ENCODE peak calls at places on chromosomes 2 and 18, in nine cellular contexts. One of them, this sample, is unnamed.

GRCh38 chr2:240997141-240997855 is 1.1 kb upstream of the SNED1 start:
- DNase-seq in stomach: peak; percentile 25
- DNase-seq in tibial nerve: peak; percentile 66
- DNase-seq in ovary: peak; percentile 72
- DNase-seq in HepG2: peak; percentile 27
- DNase-seq in sigmoid colon: peak; percentile 70
- DNase-seq in GM12878: no peak
- DNase-seq in SK-N-SH: no peak
- DNase-seq in upper lobe of left lung: peak; percentile 56
- DNase-seq in this sample: peak; percentile 80

GRCh38 chr2:85413592-85414421 is 3.6 kb upstream of the CAPG start:
- DNase-seq in stomach: peak; percentile 62
- DNase-seq in tibial nerve: no peak
- DNase-seq in ovary: peak; percentile 74
- DNase-seq in HepG2: no peak
- DNase-seq in sigmoid colon: no peak
- DNase-seq in GM12878: no peak
- DNase-seq in SK-N-SH: no peak
- DNase-seq in upper lobe of left lung: peak; percentile 72
- DNase-seq in this sample: no peak

GRCh38 chr2:2331905-2332280 is 818 bp upstream of the MYT1L start:
- DNase-seq in stomach: no peak
- DNase-seq in tibial nerve: no peak
- DNase-seq in ovary: no peak
- DNase-seq in HepG2: no peak
- DNase-seq in sigmoid colon: no peak
- DNase-seq in GM12878: no peak
- DNase-seq in SK-N-SH: peak; percentile 49
- DNase-seq in upper lobe of left lung: no peak
- DNase-seq in this sample: no peak

GRCh38 chr2:174824098-174824497 is 59.8 kb upstream of the CHRNA1 start:
- DNase-seq in stomach: no peak
- DNase-seq in tibial nerve: no peak
- DNase-seq in ovary: no peak
- DNase-seq in HepG2: no peak
- DNase-seq in sigmoid colon: no peak
- DNase-seq in GM12878: no peak
- DNase-seq in SK-N-SH: no peak
- DNase-seq in upper lobe of left lung: no peak
- DNase-seq in this sample: no peak

GRCh38 chr2:33216508-33217182 is 259.8 kb upstream of the RASGRP3 start:
- DNase-seq in stomach: peak; percentile 85
- DNase-seq in tibial nerve: peak; percentile 38
- DNase-seq in ovary: peak; percentile 80
- DNase-seq in HepG2: no peak
- DNase-seq in sigmoid colon: peak; percentile 69
- DNase-seq in GM12878: no peak
- DNase-seq in SK-N-SH: no peak
- DNase-seq in upper lobe of left lung: no peak
- DNase-seq in this sample: no peak

GRCh38 chr18:12109836-12110235 is 16.2 kb downstream of the ANKRD62 start:
- DNase-seq in stomach: no peak
- DNase-seq in tibial nerve: no peak
- DNase-seq in ovary: no peak
- DNase-seq in HepG2: no peak
- DNase-seq in sigmoid colon: no peak
- DNase-seq in GM12878: no peak
- DNase-seq in SK-N-SH: no peak
- DNase-seq in upper lobe of left lung: no peak
- DNase-seq in this sample: no peak

GRCh38 chr2:200862532-200863000 is 1.9 kb downstream of the CLK1 start:
- DNase-seq in stomach: no peak
- DNase-seq in tibial nerve: peak; percentile 74
- DNase-seq in ovary: no peak
- DNase-seq in HepG2: peak; percentile 74
- DNase-seq in sigmoid colon: no peak
- DNase-seq in GM12878: peak; percentile 40
- DNase-seq in SK-N-SH: peak; percentile 33
- DNase-seq in upper lobe of left lung: peak; percentile 72
- DNase-seq in this sample: no peak

GRCh38 chr18:60200558-60200957 is 172.0 kb downstream of the MC4R start:
- DNase-seq in stomach: no peak
- DNase-seq in tibial nerve: no peak
- DNase-seq in ovary: no peak
- DNase-seq in HepG2: no peak
- DNase-seq in sigmoid colon: no peak
- DNase-seq in GM12878: no peak
- DNase-seq in SK-N-SH: no peak
- DNase-seq in upper lobe of left lung: no peak
- DNase-seq in this sample: no peak

GRCh38 chr2:12057436-12058166 is 311.2 kb downstream of the LPIN1 start:
- DNase-seq in stomach: no peak
- DNase-seq in tibial nerve: no peak
- DNase-seq in ovary: no peak
- DNase-seq in HepG2: no peak
- DNase-seq in sigmoid colon: peak; percentile 65
- DNase-seq in GM12878: peak; percentile 89
- DNase-seq in SK-N-SH: no peak
- DNase-seq in upper lobe of left lung: peak; percentile 55
- DNase-seq in this sample: no peak

GRCh38 chr2:48912110-48912509 is 156.6 kb upstream of the LHCGR start:
- DNase-seq in stomach: no peak
- DNase-seq in tibial nerve: no peak
- DNase-seq in ovary: no peak
- DNase-seq in HepG2: no peak
- DNase-seq in sigmoid colon: no peak
- DNase-seq in GM12878: no peak
- DNase-seq in SK-N-SH: no peak
- DNase-seq in upper lobe of left lung: no peak
- DNase-seq in this sample: no peak

GRCh38 chr2:41116106-41116797 is 664.4 kb upstream of the SLC8A1 start:
- DNase-seq in stomach: no peak
- DNase-seq in tibial nerve: no peak
- DNase-seq in ovary: no peak
- DNase-seq in HepG2: no peak
- DNase-seq in sigmoid colon: no peak
- DNase-seq in GM12878: no peak
- DNase-seq in SK-N-SH: no peak
- DNase-seq in upper lobe of left lung: no peak
- DNase-seq in this sample: no peak

GRCh38 chr18:48113691-48114090 is 183.2 kb upstream of the SMAD2 start:
- DNase-seq in stomach: no peak
- DNase-seq in tibial nerve: no peak
- DNase-seq in ovary: no peak
- DNase-seq in HepG2: no peak
- DNase-seq in sigmoid colon: no peak
- DNase-seq in GM12878: no peak
- DNase-seq in SK-N-SH: no peak
- DNase-seq in upper lobe of left lung: no peak
- DNase-seq in this sample: no peak

GRCh38 chr2:190319557-190320498 is at the start of gene HIBCH:
- DNase-seq in stomach: peak; percentile 98
- DNase-seq in tibial nerve: peak; percentile 95
- DNase-seq in ovary: peak; percentile 99
- DNase-seq in HepG2: peak; percentile 99
- DNase-seq in sigmoid colon: peak; percentile 99
- DNase-seq in GM12878: peak; percentile 81
- DNase-seq in SK-N-SH: peak; percentile 90
- DNase-seq in upper lobe of left lung: peak; percentile 98
- DNase-seq in this sample: peak; percentile 99

GRCh38 chr2:100921685-100922161 is 80.4 kb upstream of the RPL31 start:
- DNase-seq in stomach: no peak
- DNase-seq in tibial nerve: no peak
- DNase-seq in ovary: no peak
- DNase-seq in HepG2: no peak
- DNase-seq in sigmoid colon: no peak
- DNase-seq in GM12878: no peak
- DNase-seq in SK-N-SH: peak; percentile 44
- DNase-seq in upper lobe of left lung: no peak
- DNase-seq in this sample: no peak

GRCh38 chr2:168801961-168802824 is at the start of gene NOSTRIN:
- DNase-seq in stomach: peak; percentile 78
- DNase-seq in tibial nerve: peak; percentile 7
- DNase-seq in ovary: peak; percentile 35
- DNase-seq in HepG2: peak; percentile 14
- DNase-seq in sigmoid colon: no peak
- DNase-seq in GM12878: no peak
- DNase-seq in SK-N-SH: no peak
- DNase-seq in upper lobe of left lung: peak; percentile 60
- DNase-seq in this sample: no peak

GRCh38 chr2:181354626-181355025 is 102.6 kb upstream of the ITGA4 start:
- DNase-seq in stomach: no peak
- DNase-seq in tibial nerve: no peak
- DNase-seq in ovary: no peak
- DNase-seq in HepG2: no peak
- DNase-seq in sigmoid colon: no peak
- DNase-seq in GM12878: no peak
- DNase-seq in SK-N-SH: no peak
- DNase-seq in upper lobe of left lung: no peak
- DNase-seq in this sample: no peak

GRCh38 chr2:126385441-126385840 is 270.5 kb upstream of the GYPC start:
- DNase-seq in stomach: no peak
- DNase-seq in tibial nerve: no peak
- DNase-seq in ovary: no peak
- DNase-seq in HepG2: no peak
- DNase-seq in sigmoid colon: no peak
- DNase-seq in GM12878: no peak
- DNase-seq in SK-N-SH: no peak
- DNase-seq in upper lobe of left lung: no peak
- DNase-seq in this sample: no peak

DNA sequence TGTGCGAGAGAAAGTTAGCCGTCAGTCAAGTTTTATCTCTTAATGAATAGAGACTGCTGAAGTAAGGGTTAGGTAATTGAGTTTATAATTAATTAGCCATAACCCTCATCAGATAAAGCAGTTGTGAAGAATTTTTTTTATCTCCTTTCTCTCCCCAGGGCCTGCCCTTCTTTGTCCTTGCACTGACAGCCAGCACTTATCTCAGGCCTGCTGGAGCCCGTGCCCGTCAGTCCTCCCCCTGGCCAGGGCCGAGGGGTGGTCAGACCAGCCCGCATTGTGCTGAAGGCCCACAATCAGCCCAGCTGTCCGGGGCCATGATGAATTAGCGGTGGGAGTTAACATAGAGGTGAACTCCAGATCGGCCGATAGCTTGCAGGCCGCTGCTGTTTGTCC is 315.7 kb downstream of the GBX2 start:
- DNase-seq in stomach: no peak
- DNase-seq in tibial nerve: no peak
- DNase-seq in ovary: no peak
- DNase-seq in HepG2: no peak
- DNase-seq in sigmoid colon: no peak
- DNase-seq in GM12878: no peak
- DNase-seq in SK-N-SH: peak; percentile 81
- DNase-seq in upper lobe of left lung: no peak
- DNase-seq in this sample: no peak
- TF ChIP-seq EP300 in stomach: no peak
- TF ChIP-seq EP300 in tibial nerve: no peak
- TF ChIP-seq EP300 in ovary: no peak
- TF ChIP-seq EP300 in HepG2: no peak
- TF ChIP-seq EP300 in sigmoid colon: no peak
- TF ChIP-seq EP300 in GM12878: no peak
- TF ChIP-seq EP300 in SK-N-SH: no peak
- TF ChIP-seq EP300 in upper lobe of left lung: no peak
- TF ChIP-seq EP300 in this sample: no peak

GRCh38 chr2:115807302-115807701 is 1364.9 kb downstream of the DPP10 start:
- DNase-seq in stomach: no peak
- DNase-seq in tibial nerve: no peak
- DNase-seq in ovary: no peak
- DNase-seq in HepG2: no peak
- DNase-seq in sigmoid colon: no peak
- DNase-seq in GM12878: no peak
- DNase-seq in SK-N-SH: no peak
- DNase-seq in upper lobe of left lung: no peak
- DNase-seq in this sample: no peak
- TF ChIP-seq EP300 in stomach: no peak
- TF ChIP-seq EP300 in tibial nerve: no peak
- TF ChIP-seq EP300 in ovary: no peak
- TF ChIP-seq EP300 in HepG2: no peak
- TF ChIP-seq EP300 in sigmoid colon: no peak
- TF ChIP-seq EP300 in GM12878: no peak
- TF ChIP-seq EP300 in SK-N-SH: no peak
- TF ChIP-seq EP300 in upper lobe of left lung: no peak
- TF ChIP-seq EP300 in this sample: no peak

GRCh38 chr2:160229591-160229990 is 29.5 kb upstream of the ITGB6 start:
- DNase-seq in stomach: no peak
- DNase-seq in tibial nerve: no peak
- DNase-seq in ovary: no peak
- DNase-seq in HepG2: no peak
- DNase-seq in sigmoid colon: no peak
- DNase-seq in GM12878: no peak
- DNase-seq in SK-N-SH: no peak
- DNase-seq in upper lobe of left lung: no peak
- DNase-seq in this sample: no peak
- TF ChIP-seq EP300 in stomach: no peak
- TF ChIP-seq EP300 in tibial nerve: no peak
- TF ChIP-seq EP300 in ovary: no peak
- TF ChIP-seq EP300 in HepG2: no peak
- TF ChIP-seq EP300 in sigmoid colon: no peak
- TF ChIP-seq EP300 in GM12878: no peak
- TF ChIP-seq EP300 in SK-N-SH: peak; percentile 94
- TF ChIP-seq EP300 in upper lobe of left lung: no peak
- TF ChIP-seq EP300 in this sample: no peak

DNA sequence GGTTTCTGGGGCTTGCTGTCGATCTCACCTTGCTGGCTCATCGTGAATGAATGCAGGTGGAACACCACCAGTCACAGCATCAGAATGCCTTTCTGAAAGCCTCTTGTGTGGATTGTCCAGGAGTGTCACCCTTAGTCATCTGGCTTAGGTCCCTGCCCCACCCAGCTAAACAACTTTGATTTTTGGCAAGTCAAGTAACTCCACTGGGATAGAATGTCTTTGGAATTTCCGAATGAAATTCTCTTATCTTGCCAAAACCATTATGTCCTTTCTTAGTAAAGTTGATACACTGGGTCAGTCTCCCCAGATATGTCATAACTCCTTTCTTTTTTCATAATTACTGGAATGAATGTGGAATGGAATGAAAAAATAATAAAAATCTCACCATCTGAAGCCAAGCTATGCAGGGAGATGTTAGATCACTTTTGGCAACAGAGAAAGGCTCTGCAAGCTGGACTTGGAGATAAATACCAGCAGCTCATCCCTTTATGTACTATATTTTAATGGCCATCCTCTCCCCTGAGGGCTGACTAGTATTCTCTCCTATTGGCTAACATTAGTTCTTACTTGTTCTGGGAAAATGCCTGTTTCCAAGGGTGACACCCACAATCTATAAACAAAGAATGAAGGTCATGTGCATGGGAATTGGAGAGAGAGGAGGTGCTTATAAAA is 35.4 kb downstream of the INSIG2 start:
- DNase-seq in stomach: no peak
- DNase-seq in tibial nerve: peak; percentile 41
- DNase-seq in ovary: no peak
- DNase-seq in HepG2: peak; percentile 36
- DNase-seq in sigmoid colon: no peak
- DNase-seq in GM12878: no peak
- DNase-seq in SK-N-SH: no peak
- DNase-seq in upper lobe of left lung: no peak
- DNase-seq in this sample: peak; percentile 78
- TF ChIP-seq EP300 in stomach: no peak
- TF ChIP-seq EP300 in tibial nerve: peak; percentile 55
- TF ChIP-seq EP300 in ovary: no peak
- TF ChIP-seq EP300 in HepG2: no peak
- TF ChIP-seq EP300 in sigmoid colon: no peak
- TF ChIP-seq EP300 in GM12878: no peak
- TF ChIP-seq EP300 in SK-N-SH: no peak
- TF ChIP-seq EP300 in upper lobe of left lung: no peak
- TF ChIP-seq EP300 in this sample: no peak

GRCh38 chr2:47617523-47618271 is 165.2 kb upstream of the MSH6 start:
- DNase-seq in stomach: no peak
- DNase-seq in tibial nerve: no peak
- DNase-seq in ovary: no peak
- DNase-seq in HepG2: no peak
- DNase-seq in sigmoid colon: no peak
- DNase-seq in GM12878: no peak
- DNase-seq in SK-N-SH: no peak
- DNase-seq in upper lobe of left lung: no peak
- DNase-seq in this sample: no peak
- TF ChIP-seq EP300 in stomach: no peak
- TF ChIP-seq EP300 in tibial nerve: no peak
- TF ChIP-seq EP300 in ovary: no peak
- TF ChIP-seq EP300 in HepG2: no peak
- TF ChIP-seq EP300 in sigmoid colon: no peak
- TF ChIP-seq EP300 in GM12878: no peak
- TF ChIP-seq EP300 in SK-N-SH: no peak
- TF ChIP-seq EP300 in upper lobe of left lung: no peak
- TF ChIP-seq EP300 in this sample: no peak

This sample was measured in suprapubic skin.